ENCODE peak calls at places on chromosome 2, in six cellular contexts. Q is keratinocyte, K is hepatocyte, D is endodermal cell, Z is cardiac muscle cell, L is IMR-90. P is an unnamed sample.

GRCh38 chr2:158990397-158991209 is 22.2 kb downstream of the TANC1 start:
- DNase-seq in Q (peak; percentile 98), K (no peak), D (peak; percentile 54), Z (peak; percentile 93), L (peak; percentile 95), P (peak; percentile 77)

GRCh38 chr2:240967681-240968621 is 30.5 kb upstream of the SNED1 start:
- DNase-seq in Q (no peak), K (no peak), D (no peak), Z (no peak), L (no peak), P (no peak)

GRCh38 chr2:142291964-142292363 is 161.1 kb upstream of the LRP1B start:
- DNase-seq in Q (no peak), K (no peak), D (no peak), Z (no peak), L (no peak), P (peak; percentile 9)

GRCh38 chr2:104901037-104901851 is 47.3 kb downstream of the POU3F3 start:
- DNase-seq in Q (no peak), K (peak; percentile 42), D (peak; percentile 55), Z (no peak), L (no peak), P (no peak)

GRCh38 chr2:42965910-42966309 is 173.5 kb upstream of the HAAO start:
- DNase-seq in Q (no peak), K (no peak), D (no peak), Z (no peak), L (no peak), P (no peak)

GRCh38 chr2:235551965-235552364 is 58.1 kb downstream of the AGAP1 start:
- DNase-seq in Q (no peak), K (peak; percentile 74), D (peak; percentile 88), Z (peak; percentile 47), L (peak; percentile 48), P (no peak)

GRCh38 chr2:102063948-102064678 is 72.4 kb downstream of the IL1R2 start:
- DNase-seq in Q (peak; percentile 81), K (peak; percentile 92), D (peak; percentile 66), Z (peak; percentile 100), L (peak; percentile 99), P (peak; percentile 95)

GRCh38 chr2:39504790-39505335 is 67.8 kb upstream of the MAP4K3 start:
- DNase-seq in Q (no peak), K (peak; percentile 34), D (no peak), Z (peak; percentile 93), L (peak; percentile 89), P (peak; percentile 77)

GRCh38 chr2:218781691-218782528 is at the start of gene CYP27A1:
- DNase-seq in Q (no peak), K (peak; percentile 79), D (peak; percentile 86), Z (peak; percentile 49), L (no peak), P (no peak)

GRCh38 chr2:14297340-14297739 is 335.2 kb upstream of the LRATD1 start:
- DNase-seq in Q (peak; percentile 36), K (no peak), D (no peak), Z (no peak), L (no peak), P (no peak)

GRCh38 chr2:71926860-71927756 is 220.6 kb downstream of the CYP26B1 start:
- DNase-seq in Q (no peak), K (no peak), D (peak; percentile 36), Z (no peak), L (no peak), P (no peak)

GRCh38 chr2:10634495-10634894 is 55.3 kb downstream of the NOL10 start:
- DNase-seq in Q (no peak), K (peak; percentile 56), D (no peak), Z (no peak), L (peak; percentile 26), P (no peak)

GRCh38 chr2:121345887-121346286 is 60.9 kb upstream of the TFCP2L1 start:
- DNase-seq in Q (no peak), K (no peak), D (no peak), Z (no peak), L (no peak), P (no peak)
- H3K36me3 ChIP-seq in Q (peaks cover 26% of the 10 kb centered on the region), K (no peaks in the 10 kb centered on the region), D (peaks cover 88% of the 10 kb centered on the region), Z (peaks cover 51% of the 10 kb centered on the region), L (peaks cover 58% of the 10 kb centered on the region), P (peaks cover 30% of the 10 kb centered on the region)

GRCh38 chr2:160050147-160050546 is 12.3 kb downstream of the PLA2R1 start:
- DNase-seq in Q (no peak), K (no peak), D (no peak), Z (no peak), L (no peak), P (no peak)
- H3K4me3 ChIP-seq in Q (no peak overlapping the region), K (no peak overlapping the region), D (no peak overlapping the region), Z (no peak overlapping the region), L (no peak overlapping the region), P (no peak overlapping the region)

GRCh38 chr2:176104338-176105077 is 2.6 kb upstream of the HOXD11 start:
- DNase-seq in Q (no peak), K (no peak), D (peak; percentile 76), Z (no peak), L (no peak), P (peak; percentile 84)
- H3K27me3 ChIP-seq in Q (peaks cover 95% of the 10 kb centered on the region), K (peaks cover 94% of the 10 kb centered on the region), D (peaks cover 99% of the 10 kb centered on the region), Z (peaks cover 99% of the 10 kb centered on the region), L (peaks cover 95% of the 10 kb centered on the region), P (peaks cover 4% of the 10 kb centered on the region)

GRCh38 chr2:8794923-8795825 is 42.2 kb downstream of the KIDINS220 start:
- DNase-seq in Q (no peak), K (no peak), D (no peak), Z (peak; percentile 69), L (peak; percentile 90), P (peak; percentile 31)
- H3K36me3 ChIP-seq in Q (no peaks in the 10 kb centered on the region), K (no peaks in the 10 kb centered on the region), D (peaks cover 71% of the 10 kb centered on the region), Z (peaks cover 20% of the 10 kb centered on the region), L (peaks cover 25% of the 10 kb centered on the region), P (peaks cover 6% of the 10 kb centered on the region)

DNA sequence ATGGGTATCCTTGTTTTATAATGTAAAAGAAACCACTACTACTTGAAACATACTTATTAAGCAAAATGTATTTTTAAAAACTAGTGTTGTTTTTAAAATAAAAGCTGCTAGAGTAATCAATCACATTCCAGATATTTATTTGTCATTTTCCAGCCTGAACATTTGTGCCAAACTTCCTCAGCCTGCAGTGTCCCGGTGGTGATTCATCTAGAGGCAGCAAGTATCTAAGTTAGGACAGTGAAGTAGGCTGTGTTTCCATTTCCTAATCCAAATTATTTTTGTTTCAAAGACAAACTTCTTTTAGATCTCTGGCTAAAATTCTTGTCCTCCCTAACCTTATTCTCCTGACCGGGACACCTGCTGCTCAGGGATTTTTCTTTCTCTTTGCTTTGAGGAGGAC is 12.8 kb upstream of the GCG start:
- DNase-seq in Q (no peak), K (no peak), D (no peak), Z (no peak), L (peak; percentile 33), P (no peak)
- H3K4me3 ChIP-seq in Q (no peak overlapping the region), K (no peak overlapping the region), D (no peak overlapping the region), Z (no peak overlapping the region), L (no peak overlapping the region), P (no peak overlapping the region)

GRCh38 chr2:37355735-37356134 is 11.3 kb downstream of the QPCT start:
- DNase-seq in Q (no peak), K (no peak), D (peak; percentile 31), Z (no peak), L (no peak), P (no peak)

GRCh38 chr2:37357053-37357452 is 12.6 kb downstream of the QPCT start:
- DNase-seq in Q (no peak), K (no peak), D (no peak), Z (no peak), L (peak; percentile 16), P (peak; percentile 37)

GRCh38 chr2:37357461-37358008 is 13.1 kb downstream of the QPCT start:
- DNase-seq in Q (no peak), K (no peak), D (no peak), Z (no peak), L (no peak), P (no peak)

GRCh38 chr2:37356299-37356698 is 11.9 kb downstream of the QPCT start:
- DNase-seq in Q (no peak), K (no peak), D (peak; percentile 17), Z (no peak), L (no peak), P (no peak)

DNA sequence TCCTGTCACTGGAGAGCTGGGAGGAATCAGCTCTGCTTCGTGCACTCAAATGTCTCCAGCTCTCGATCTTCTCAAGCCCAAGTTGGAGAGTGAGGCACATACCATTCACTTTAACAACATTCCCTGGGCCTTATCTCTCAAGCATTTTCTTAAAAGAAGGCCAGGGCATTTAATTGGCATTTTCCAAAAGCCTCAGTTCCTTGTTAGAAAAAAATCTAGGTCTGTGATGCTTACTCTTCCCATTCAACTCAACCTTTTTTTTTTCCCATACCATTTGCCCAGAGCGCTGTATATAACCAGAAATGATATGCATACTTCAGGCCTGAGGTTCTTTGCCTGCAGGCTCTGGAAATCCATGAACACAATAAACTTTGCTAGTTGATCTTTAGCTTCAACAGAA is 10.1 kb downstream of the QPCT start:
- DNase-seq in Q (no peak), K (no peak), D (no peak), Z (no peak), L (no peak), P (no peak)
- H3K27me3 ChIP-seq in Q (no peaks in the 10 kb centered on the region), K (no peaks in the 10 kb centered on the region), D (no peaks in the 10 kb centered on the region), Z (no peaks in the 10 kb centered on the region), L (peaks cover 4% of the 10 kb centered on the region), P (no peaks in the 10 kb centered on the region)

P was measured in BJ.